ENCODE peak calls at places on chromosomes 12 and 14, in four cellular contexts. K is HepG2, V is A549, X is SK-N-SH. B is an unnamed sample.

GRCh38 chr14:83297361-83297760 is 1763.7 kb upstream of the SEL1L start:
- DNase-seq in K (no peak), V (no peak), X (no peak), B (no peak)

GRCh38 chr12:96828169-96828789 is 78.8 kb upstream of the NEDD1 start:
- DNase-seq in V (no peak), K (no peak), X (no peak), B (no peak)

GRCh38 chr14:40464531-40464930 is 1032.3 kb upstream of the FBXO33 start:
- DNase-seq in K (no peak), V (no peak), X (no peak), B (no peak)

GRCh38 chr12:98513379-98514318 is 1.7 kb upstream of the TMPO start:
- DNase-seq in K (no peak), V (no peak), X (no peak), B (no peak)

GRCh38 chr12:538731-539539 is 79.2 kb downstream of the B4GALNT3 start:
- DNase-seq in K (no peak), X (peak; percentile 68), V (no peak), B (no peak)

GRCh38 chr14:25009891-25010290 is 40.1 kb downstream of the STXBP6 start:
- DNase-seq in X (no peak), V (no peak), K (peak; percentile 70), B (no peak)

GRCh38 chr14:93231129-93231979 is 24.3 kb downstream of the UBR7 start:
- DNase-seq in V (peak; percentile 78), X (peak; percentile 95), K (no peak), B (no peak)

GRCh38 chr14:22251090-22251489 is 337.9 kb downstream of the DAD1 start:
- DNase-seq in X (no peak), V (no peak), K (no peak), B (no peak)

GRCh38 chr12:87274594-87275245 is 754.5 kb downstream of the C12orf50 start:
- DNase-seq in V (peak; percentile 6), K (no peak), X (peak; percentile 17), B (no peak)

GRCh38 chr12:132204064-132204821 is 60.0 kb downstream of the NOC4L start:
- DNase-seq in V (no peak), K (no peak), X (no peak), B (no peak)

GRCh38 chr14:72943876-72944430 is 17.7 kb downstream of the DCAF4 start:
- DNase-seq in X (no peak), V (no peak), K (no peak), B (no peak)

GRCh38 chr12:62813031-62813829 is 121.7 kb downstream of the PPM1H start:
- DNase-seq in V (peak; percentile 58), K (no peak), X (peak; percentile 63), B (no peak)

GRCh38 chr14:56131004-56131864 is 13.0 kb downstream of the PELI2 start:
- DNase-seq in K (no peak), X (no peak), V (no peak), B (no peak)

GRCh38 chr12:32252199-32253073 is 145.8 kb downstream of the BICD1 start:
- DNase-seq in V (no peak), K (no peak), X (no peak), B (peak; percentile 76)

GRCh38 chr12:26833692-26834168 is 736 bp upstream of the ITPR2 start:
- DNase-seq in K (no peak), V (no peak), X (peak; percentile 50), B (no peak)

GRCh38 chr12:101781834-101782543 is 42.7 kb upstream of the SYCP3 start:
- DNase-seq in X (no peak), V (no peak), K (no peak), B (no peak)

GRCh38 chr14:92625213-92625612 is 111.6 kb downstream of the RIN3 start:
- DNase-seq in K (no peak), X (no peak), V (peak; percentile 64), B (no peak)

DNA sequence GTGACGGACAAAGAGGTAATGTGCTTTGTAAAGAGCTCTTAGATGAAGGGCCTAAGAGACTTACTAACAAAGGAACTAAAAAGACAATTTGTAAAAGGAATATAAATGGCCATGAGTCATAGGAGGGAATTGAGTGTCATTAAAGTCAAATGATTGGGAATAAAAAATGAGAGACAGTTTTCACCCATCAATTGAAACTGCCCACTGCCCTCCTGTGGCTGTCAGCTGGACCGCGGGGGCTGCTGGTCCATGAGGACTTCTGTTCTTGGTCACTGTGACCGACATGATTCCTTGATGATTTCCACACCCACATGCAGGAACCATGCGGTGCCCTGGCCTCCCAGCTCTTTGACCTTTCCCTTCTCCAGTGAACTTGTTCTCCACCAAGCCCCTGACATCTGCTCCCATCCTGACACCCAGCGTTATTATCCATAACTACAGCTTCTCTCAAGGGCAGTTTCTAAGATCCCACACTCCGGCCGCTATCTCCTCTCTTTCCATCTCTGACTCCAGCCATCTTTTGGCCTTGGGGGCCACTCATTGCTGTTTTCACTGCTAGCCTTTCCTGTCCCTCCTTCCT is 48.4 kb downstream of the C12orf75 start:
- DNase-seq in K (peak; percentile 13), X (peak; percentile 28), V (no peak), B (no peak)
- TF ChIP-seq PBX3 in K (no peak), X (no peak), V (no peak), B (no peak)

DNA sequence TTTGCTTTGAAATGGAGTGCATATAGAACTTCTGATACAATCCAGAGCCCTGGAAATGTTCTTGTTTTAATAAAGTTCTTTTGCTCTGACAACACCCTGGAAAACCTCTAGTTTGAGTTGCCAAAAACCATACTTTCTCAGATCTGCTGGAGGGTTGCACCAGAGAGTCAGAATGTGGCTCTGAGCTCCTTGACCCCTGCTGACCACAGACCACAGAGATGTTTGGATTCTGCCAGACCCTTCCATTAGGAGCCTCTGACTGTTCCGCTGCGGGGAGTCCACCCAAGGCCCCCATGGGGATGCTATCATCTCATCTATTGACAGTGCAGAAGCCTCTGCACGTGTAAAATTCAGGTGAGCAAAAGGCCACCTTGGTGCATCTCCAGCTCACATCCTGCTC is 332.6 kb downstream of the GLT1D1 start:
- DNase-seq in K (no peak), X (no peak), V (no peak), B (no peak)
- TF ChIP-seq PBX3 in K (no peak), X (no peak), V (no peak), B (no peak)

GRCh38 chr12:15532364-15532977 is 210.2 kb downstream of the PTPRO start:
- DNase-seq in K (peak; percentile 55), X (peak; percentile 5), V (peak; percentile 44), B (peak; percentile 36)
- TF ChIP-seq PBX3 in K (no peak), X (no peak), V (no peak), B (no peak)

DNA sequence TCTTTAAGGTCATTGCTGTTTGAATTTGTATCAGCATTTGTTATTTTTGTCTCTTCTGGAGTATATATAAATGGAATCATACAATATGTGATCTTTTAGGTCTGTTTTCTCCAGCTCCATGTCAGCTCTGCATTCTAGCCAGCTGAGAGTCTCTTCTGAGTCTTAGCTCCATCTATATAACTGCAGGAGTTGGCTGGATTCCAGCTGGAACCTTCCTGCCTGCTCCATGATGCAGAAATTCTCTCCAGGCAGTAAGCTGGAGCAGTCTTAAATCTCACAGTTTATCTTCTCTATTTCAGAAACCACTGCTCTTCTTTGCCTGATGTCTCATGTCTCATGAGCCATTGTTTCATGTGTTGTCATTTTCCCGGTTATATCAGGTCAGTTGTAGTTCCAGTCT is 827.6 kb downstream of the NRXN3 start:
- DNase-seq in V (no peak), K (no peak), X (peak; percentile 4), B (no peak)
- TF ChIP-seq PBX3 in V (no peak), K (no peak), X (peak; percentile 22), B (no peak)

DNA sequence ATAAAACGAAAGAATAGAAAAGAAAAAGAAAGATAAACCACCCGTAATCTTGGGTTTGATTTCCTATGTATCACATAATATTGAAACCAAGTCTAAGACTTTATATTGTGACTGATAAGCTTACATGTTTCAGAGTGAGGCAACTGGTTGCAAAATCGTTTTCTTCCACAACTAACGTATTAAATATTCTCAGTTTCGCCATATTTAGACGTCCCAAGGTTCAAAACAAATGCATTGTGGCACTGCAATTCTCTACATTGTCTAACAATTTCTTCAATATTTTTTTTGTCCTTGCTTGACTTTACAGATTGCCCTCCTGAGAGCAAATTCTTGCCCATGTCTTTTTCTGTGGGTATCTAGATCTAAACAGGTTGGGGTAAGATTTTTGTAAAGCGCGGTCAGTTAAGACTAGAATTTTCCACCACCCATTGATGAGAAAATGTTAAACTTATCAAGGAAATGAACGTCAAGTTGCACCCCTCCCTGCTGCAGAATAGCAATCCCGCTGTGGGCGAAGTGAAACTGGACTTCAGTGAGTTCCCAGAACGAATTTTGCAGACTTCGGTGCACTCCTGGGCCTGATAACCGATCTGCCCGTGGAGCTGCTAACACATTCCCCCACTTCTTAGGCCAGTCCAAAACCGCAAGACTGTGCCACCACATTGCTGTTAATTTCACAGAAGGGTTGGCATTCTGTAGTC is 2.7 kb downstream of the TBX3 start:
- DNase-seq in X (no peak), V (no peak), K (no peak), B (no peak)
- TF ChIP-seq PBX3 in X (no peak), V (no peak), K (no peak), B (no peak)

GRCh38 chr14:94306047-94306978 is 13.2 kb upstream of the SERPINA10 start:
- DNase-seq in V (no peak), K (no peak), X (no peak), B (no peak)

GRCh38 chr14:94304243-94304642 is 11.2 kb upstream of the SERPINA10 start:
- DNase-seq in V (no peak), X (no peak), K (no peak), B (no peak)

GRCh38 chr14:94303111-94303510 is 10.0 kb upstream of the SERPINA10 start:
- DNase-seq in V (no peak), X (no peak), K (no peak), B (no peak)

GRCh38 chr14:94307410-94307992 is 14.4 kb upstream of the SERPINA10 start:
- DNase-seq in K (peak; percentile 50), V (no peak), X (no peak), B (no peak)

GRCh38 chr14:94305620-94306019 is 12.6 kb upstream of the SERPINA10 start:
- DNase-seq in V (no peak), X (no peak), K (no peak), B (no peak)
- TF ChIP-seq PBX3 in V (no peak), X (no peak), K (no peak), B (no peak)

GRCh38 chr14:95741051-95741490 is 27.1 kb upstream of the TCL1A start:
- DNase-seq in K (no peak), V (no peak), X (no peak), B (no peak)
- TF ChIP-seq PBX3 in K (no peak), V (no peak), X (no peak), B (no peak)

DNA sequence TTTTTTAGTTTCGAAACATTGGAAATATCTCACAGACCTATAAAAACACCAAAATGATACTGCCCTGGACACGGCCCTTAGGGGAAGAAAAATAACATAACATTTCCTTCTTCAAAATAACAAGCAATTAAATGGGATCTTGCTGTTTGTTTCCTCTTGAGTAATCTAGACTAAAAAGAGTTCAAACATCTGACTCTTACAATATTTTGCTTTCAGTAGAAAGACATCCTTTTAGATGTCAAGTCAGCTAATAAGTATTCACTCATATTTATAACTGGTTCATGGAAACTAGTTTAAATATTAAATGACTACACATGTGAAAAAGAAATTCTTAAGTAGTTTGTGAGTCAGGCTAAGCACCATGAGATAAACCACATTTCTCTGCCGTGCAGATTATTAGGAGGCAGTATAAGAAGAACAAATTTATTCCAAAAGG is 87.4 kb downstream of the EPS8 start:
- DNase-seq in X (no peak), K (no peak), V (no peak), B (no peak)
- TF ChIP-seq PBX3 in X (no peak), K (no peak), V (no peak), B (no peak)

GRCh38 chr12:22971771-22972191 is 346.8 kb downstream of the ETNK1 start:
- DNase-seq in V (no peak), K (no peak), X (no peak), B (no peak)
- TF ChIP-seq PBX3 in V (no peak), K (no peak), X (no peak), B (no peak)